ENCODE peak calls at places on chromosomes 12 and 14, in eight cellular contexts. J is PC-3, S is neuronal stem cell, G is A549, U is IMR-90, A is HepG2, C is H9, M is astrocyte. K is an unnamed sample.

GRCh38 chr14:93023039-93023438 is 92.7 kb downstream of the ITPK1 start:
- DNase-seq in M (no peak), U (no peak), C (peak; percentile 71), A (peak; percentile 78), S (no peak), G (no peak), J (peak; percentile 22), K (no peak)

GRCh38 chr12:56213878-56214277 is 7.8 kb downstream of the RNF41 start:
- DNase-seq in A (no peak), J (peak; percentile 50), C (no peak), S (no peak), M (no peak), U (no peak), G (no peak), K (no peak)

GRCh38 chr14:77041837-77042557 is 13.5 kb upstream of the IRF2BPL start:
- DNase-seq in S (no peak), C (no peak), U (peak; percentile 98), A (no peak), G (no peak), J (peak; percentile 94), M (peak; percentile 98), K (no peak)

GRCh38 chr12:18825138-18825537 is 87.2 kb downstream of the CAPZA3 start:
- DNase-seq in J (no peak), A (no peak), S (no peak), G (no peak), M (no peak), C (no peak), U (no peak), K (no peak)

GRCh38 chr12:53961025-53961761 is 6.5 kb downstream of the HOXC12 start:
- DNase-seq in A (no peak), C (peak; percentile 79), U (no peak), J (no peak), G (no peak), S (no peak), M (no peak), K (peak; percentile 69)

GRCh38 chr14:75697918-75698317 is 36.9 kb downstream of the TTLL5 start:
- DNase-seq in C (no peak), J (no peak), M (no peak), G (no peak), A (no peak), U (no peak), S (no peak), K (no peak)

GRCh38 chr12:91954326-91954725 is 191.3 kb downstream of the BTG1 start:
- DNase-seq in S (no peak), U (no peak), G (no peak), A (no peak), M (no peak), C (no peak), J (no peak), K (no peak)

GRCh38 chr12:113162102-113163029 is 12.8 kb downstream of the CFAP73 start:
- DNase-seq in U (peak; percentile 50), M (peak; percentile 47), G (no peak), S (no peak), A (no peak), J (peak; percentile 49), C (peak; percentile 67), K (peak; percentile 70)

GRCh38 chr12:112196476-112196875 is 71.1 kb downstream of the TRAFD1 start:
- DNase-seq in G (no peak), U (no peak), S (no peak), C (no peak), M (no peak), J (no peak), A (no peak), K (no peak)

GRCh38 chr12:56358836-56359532 is 923 bp downstream of the STAT2 start:
- DNase-seq in M (peak; percentile 81), J (peak; percentile 46), S (no peak), A (no peak), C (no peak), U (peak; percentile 87), G (no peak), K (no peak)

GRCh38 chr14:89793367-89793716 is 161.2 kb downstream of the EFCAB11 start:
- DNase-seq in U (no peak), S (no peak), J (no peak), G (no peak), C (no peak), M (no peak), A (no peak), K (no peak)

GRCh38 chr14:96085369-96085768 is 46.2 kb downstream of the C14orf132 start:
- DNase-seq in U (no peak), A (no peak), C (no peak), S (no peak), M (peak; percentile 59), J (peak; percentile 34), G (no peak), K (no peak)

GRCh38 chr14:75905505-75905904 is 76.3 kb downstream of the TGFB3 start:
- DNase-seq in A (no peak), G (no peak), M (no peak), J (no peak), S (no peak), C (no peak), U (peak; percentile 53), K (no peak)

GRCh38 chr12:120468271-120468845 is 1.2 kb downstream of the SRSF9 start:
- DNase-seq in A (peak; percentile 44), U (peak; percentile 57), S (peak; percentile 31), M (peak; percentile 51), C (peak; percentile 55), J (peak; percentile 51), G (peak; percentile 25), K (peak; percentile 67)

GRCh38 chr12:28606967-28607557 is 416.8 kb downstream of the CCDC91 start:
- DNase-seq in G (no peak), U (no peak), C (no peak), A (no peak), J (no peak), S (no peak), M (no peak), K (no peak)

GRCh38 chr12:118120579-118121363 is 15.2 kb upstream of the PEBP1 start:
- DNase-seq in U (peak; percentile 61), C (peak; percentile 95), A (peak; percentile 91), J (peak; percentile 78), M (peak; percentile 28), G (peak; percentile 94), S (peak; percentile 36), K (peak; percentile 75)

DNA sequence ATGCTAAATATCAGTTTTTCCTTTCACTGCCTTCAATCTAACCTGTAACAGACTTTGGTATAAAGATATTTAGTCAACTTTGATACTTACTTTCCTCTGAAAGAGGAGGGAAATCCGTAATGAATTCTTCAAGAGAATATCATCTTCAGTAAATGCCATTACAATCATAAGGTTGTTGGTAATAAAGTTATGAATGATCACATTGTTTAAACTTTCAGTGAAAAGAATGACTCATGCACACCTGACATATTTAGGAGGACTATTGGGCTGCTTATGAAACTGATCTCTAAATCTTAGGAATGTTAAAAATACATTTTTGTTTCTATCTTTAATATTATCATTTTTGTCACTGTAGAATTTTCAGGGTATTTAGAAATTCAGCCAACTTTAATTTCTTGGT is 474.7 kb downstream of the SLC16A7 start:
- DNase-seq in C (no peak), J (peak; percentile 85), G (no peak), U (peak; percentile 8), S (no peak), A (no peak), M (peak; percentile 16), K (no peak)
- H3K4me2 ChIP-seq in C (no peak overlapping the region), J (peak overlapping the region; percentile 19), G (no peak overlapping the region), U (no peak overlapping the region), S (no peak overlapping the region), A (no peak overlapping the region), M (no peak overlapping the region), K (no peak overlapping the region)

DNA sequence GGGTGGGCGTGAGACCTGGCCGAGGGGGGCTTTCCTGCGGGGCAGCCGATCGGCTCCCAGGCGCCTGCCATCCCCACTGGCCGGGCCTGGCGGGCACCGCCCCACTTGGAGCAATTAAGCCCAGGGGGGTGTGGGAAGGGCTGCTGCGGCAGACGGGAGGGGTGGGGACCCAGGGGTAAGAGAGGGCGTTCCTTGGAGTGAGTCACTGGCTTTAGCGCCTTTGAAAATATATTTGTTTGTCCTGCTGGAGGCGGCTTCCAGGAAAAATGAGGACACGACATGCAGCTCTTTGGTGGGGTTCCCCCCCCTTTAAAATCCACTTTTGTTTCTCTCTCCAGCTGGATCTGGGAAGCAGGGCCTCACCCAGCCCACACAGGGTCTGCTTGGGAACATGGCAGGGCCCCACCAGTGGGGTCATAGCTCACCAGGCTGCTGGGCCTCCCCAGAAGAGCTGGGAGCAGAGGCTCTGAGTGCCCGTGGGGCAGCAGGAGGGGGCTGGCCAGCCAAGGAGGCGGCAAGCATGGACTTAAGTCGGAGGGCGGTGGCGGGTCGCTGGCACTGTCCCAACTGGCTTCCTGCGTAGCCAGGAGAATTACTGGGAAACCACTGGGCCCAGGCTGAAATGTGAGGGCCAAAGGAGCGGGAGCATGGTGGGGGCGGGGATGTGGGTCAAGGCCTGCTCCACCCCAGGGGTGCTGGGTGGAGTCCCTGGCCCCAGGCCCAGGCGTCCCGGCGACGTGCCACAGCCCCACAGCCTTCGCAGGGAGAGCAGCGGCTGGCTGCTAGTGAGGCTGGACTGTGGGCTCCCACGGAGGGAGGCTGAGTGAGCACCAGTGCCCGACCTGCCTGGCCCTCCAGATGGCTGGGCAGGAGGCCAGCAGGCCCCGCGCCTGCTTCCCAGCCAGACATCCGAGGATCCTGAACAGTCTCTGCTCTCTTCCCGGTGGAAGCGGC is 128.0 kb downstream of the RFLNA start:
- DNase-seq in J (peak; percentile 91), G (peak; percentile 98), M (peak; percentile 94), S (no peak), A (peak; percentile 58), C (no peak), U (peak; percentile 94), K (no peak)
- H3K4me2 ChIP-seq in J (peak overlapping the region; percentile 89), G (peak overlapping the region; percentile 99), M (peak overlapping the region; percentile 84), S (no peak overlapping the region), A (peak overlapping the region; percentile 55), C (no peak overlapping the region), U (peak overlapping the region; percentile 40), K (no peak overlapping the region)

GRCh38 chr14:97283450-97284230 is 486.5 kb downstream of the VRK1 start:
- DNase-seq in G (no peak), S (no peak), U (no peak), A (no peak), M (no peak), J (no peak), C (no peak), K (no peak)
- H3K4me2 ChIP-seq in G (no peak overlapping the region), S (no peak overlapping the region), U (no peak overlapping the region), A (no peak overlapping the region), M (no peak overlapping the region), J (peak overlapping the region; percentile 41), C (no peak overlapping the region), K (no peak overlapping the region)

GRCh38 chr12:124727922-124728321 is 135.7 kb downstream of the SCARB1 start:
- DNase-seq in A (no peak), C (no peak), J (peak; percentile 70), G (no peak), M (no peak), U (no peak), S (no peak), K (no peak)

GRCh38 chr12:124730455-124730932 is 133.2 kb downstream of the SCARB1 start:
- DNase-seq in S (no peak), M (peak; percentile 64), U (peak; percentile 73), A (peak; percentile 91), G (no peak), J (peak; percentile 68), C (no peak), K (no peak)

GRCh38 chr12:124725612-124726237 is 137.9 kb downstream of the SCARB1 start:
- DNase-seq in C (no peak), A (no peak), G (no peak), M (no peak), J (no peak), U (no peak), S (no peak), K (no peak)

GRCh38 chr12:124725099-124725498 is 138.6 kb downstream of the SCARB1 start:
- DNase-seq in M (no peak), S (no peak), U (no peak), J (no peak), A (no peak), C (no peak), G (no peak), K (no peak)

GRCh38 chr12:124727244-124727673 is 136.4 kb downstream of the SCARB1 start:
- DNase-seq in J (peak; percentile 95), S (no peak), C (no peak), G (no peak), M (peak; percentile 56), U (no peak), A (peak; percentile 67), K (no peak)
- H3K4me2 ChIP-seq in J (peak overlapping the region; percentile 68), S (no peak overlapping the region), C (no peak overlapping the region), G (no peak overlapping the region), M (peak overlapping the region; percentile 60), U (no peak overlapping the region), A (peak overlapping the region; percentile 53), K (no peak overlapping the region)